ENCODE peak calls at places on chromosomes 5 and 9, in eight cellular contexts. V is uterus; D is IMR-90; U is Peyer's patch; O is stomach; J is body of pancreas; G is T-helper 17 cell; L is CD8-positive, alpha-beta T cell. Z is an unnamed sample.

GRCh38 chr9:69036319-69036718 is 767 bp downstream of the FXN start:
- DNase-seq in U (no peak), D (peak; percentile 13), V (no peak), G (no peak), O (no peak), L (no peak), J (peak; percentile 27), Z (no peak)

GRCh38 chr5:42745856-42746255 is 10.8 kb upstream of the CCDC152 start:
- DNase-seq in D (no peak), J (no peak), V (no peak), L (no peak), U (no peak), O (no peak), G (no peak), Z (no peak)

GRCh38 chr9:33315371-33315770 is 25.1 kb downstream of the NFX1 start:
- DNase-seq in J (no peak), U (no peak), G (no peak), O (no peak), D (no peak), V (no peak), L (no peak), Z (no peak)

GRCh38 chr9:89701221-89701798 is 96.5 kb downstream of the GADD45G start:
- DNase-seq in U (no peak), O (no peak), L (peak; percentile 21), G (peak; percentile 61), V (no peak), D (no peak), J (no peak), Z (no peak)

GRCh38 chr5:78922879-78923621 is 62.1 kb downstream of the ARSB start:
- DNase-seq in V (no peak), U (no peak), L (no peak), D (no peak), G (no peak), O (peak; percentile 38), J (no peak), Z (no peak)

GRCh38 chr5:95861221-95861857 is 38.8 kb upstream of the GLRX start:
- DNase-seq in U (no peak), G (no peak), V (peak; percentile 48), D (peak; percentile 100), J (peak; percentile 52), L (no peak), O (peak; percentile 65), Z (peak; percentile 68)

GRCh38 chr5:15687401-15687800 is 187.4 kb downstream of the FBXL7 start:
- DNase-seq in U (no peak), O (no peak), G (no peak), V (no peak), L (no peak), J (no peak), D (no peak), Z (no peak)

GRCh38 chr9:87699835-87700234 is 26.1 kb upstream of the CTSL start:
- DNase-seq in D (no peak), O (no peak), U (no peak), V (no peak), G (no peak), J (no peak), L (no peak), Z (no peak)

DNA sequence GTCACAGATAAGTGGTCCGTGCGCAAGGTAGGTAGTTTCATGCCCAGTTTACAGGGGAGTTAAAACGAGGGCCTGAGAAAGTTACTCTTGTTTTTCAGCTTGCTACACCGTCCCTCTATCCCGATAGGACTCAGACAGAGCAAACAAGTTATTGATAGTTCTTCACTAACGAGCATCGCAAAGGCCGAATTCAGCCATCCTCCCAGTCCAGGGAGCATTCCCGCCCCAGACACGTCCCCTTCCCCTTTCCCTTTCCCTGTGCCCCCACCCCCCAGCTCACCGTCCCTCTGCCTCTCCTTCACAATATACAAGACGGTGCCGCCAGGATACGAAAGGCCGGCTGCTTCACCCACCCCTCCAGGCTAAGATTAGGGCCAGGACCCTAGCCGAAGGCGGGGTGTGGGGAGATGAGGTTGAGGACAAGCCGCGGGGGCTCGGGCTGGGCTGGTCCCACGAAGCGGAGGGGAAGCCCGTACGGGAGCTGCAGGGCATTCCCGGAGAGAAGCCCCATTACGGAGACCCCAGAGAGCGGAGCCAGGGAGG is 599 bp downstream of the KIAA1191 start:
- DNase-seq in O (no peak), U (no peak), G (no peak), J (peak; percentile 25), D (peak; percentile 4), V (no peak), L (no peak), Z (no peak)
- H3K9me3 ChIP-seq in O (no peaks in the 10 kb centered on the region), U (no peaks in the 10 kb centered on the region), G (no peaks in the 10 kb centered on the region), J (no peaks in the 10 kb centered on the region), D (no peaks in the 10 kb centered on the region), V (no peaks in the 10 kb centered on the region), L (no peaks in the 10 kb centered on the region), Z (no peaks in the 10 kb centered on the region)

GRCh38 chr5:179122411-179123108 is 62.4 kb downstream of the ZNF354C start:
- DNase-seq in D (no peak), G (no peak), J (no peak), O (peak; percentile 9), U (no peak), L (no peak), V (no peak), Z (no peak)
- H3K9me3 ChIP-seq in D (no peaks in the 10 kb centered on the region), G (no peaks in the 10 kb centered on the region), J (no peaks in the 10 kb centered on the region), O (peaks cover 3% of the 10 kb centered on the region), U (peaks cover 15% of the 10 kb centered on the region), L (no peaks in the 10 kb centered on the region), V (no peaks in the 10 kb centered on the region), Z (no peaks in the 10 kb centered on the region)

DNA sequence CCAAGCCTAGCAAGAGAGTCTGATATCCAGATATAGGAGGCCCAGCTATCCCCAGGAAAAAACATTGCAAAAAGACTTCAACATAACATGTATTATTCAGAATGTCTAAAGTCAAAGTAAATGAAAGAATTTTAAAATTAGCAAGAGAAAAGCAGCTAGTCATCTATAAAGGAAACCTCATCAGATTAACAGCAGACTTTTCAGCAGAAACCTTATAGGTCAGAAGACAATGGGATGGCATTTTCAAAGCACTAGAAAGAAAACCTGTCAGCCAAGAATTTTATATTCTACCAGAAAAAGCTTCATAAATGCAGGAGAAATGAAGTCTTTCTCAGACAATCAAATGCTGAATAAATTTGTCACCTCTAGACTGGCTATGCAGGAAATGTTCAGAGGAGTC is 9.9 kb downstream of the OR1L3 start:
- DNase-seq in L (no peak), V (no peak), U (no peak), D (no peak), O (no peak), J (no peak), G (no peak), Z (no peak)
- H3K9me3 ChIP-seq in L (no peaks in the 10 kb centered on the region), V (no peaks in the 10 kb centered on the region), U (peaks cover 8% of the 10 kb centered on the region), D (no peaks in the 10 kb centered on the region), O (no peaks in the 10 kb centered on the region), J (peaks cover 6% of the 10 kb centered on the region), G (peaks cover 3% of the 10 kb centered on the region), Z (no peaks in the 10 kb centered on the region)

DNA sequence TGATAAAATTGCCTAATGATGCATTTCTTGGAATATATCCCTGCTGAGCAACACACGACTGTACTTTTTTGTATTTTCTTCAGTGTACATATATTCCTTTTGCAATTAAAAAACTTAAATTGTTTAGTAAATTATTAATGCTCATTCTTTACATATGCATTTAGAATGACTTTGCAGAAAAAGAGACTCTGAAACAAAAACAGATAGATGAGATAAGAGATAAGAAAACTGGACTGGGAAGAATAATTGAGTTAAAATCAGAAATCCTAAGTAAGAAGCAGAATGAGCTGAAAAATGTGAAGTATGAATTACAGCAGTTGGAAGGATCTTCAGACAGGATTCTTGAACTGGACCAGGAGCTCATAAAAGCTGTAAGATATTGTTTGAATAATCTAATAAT is 32.7 kb downstream of the RAD50 start:
- DNase-seq in L (no peak), U (no peak), D (no peak), O (no peak), V (no peak), J (no peak), G (no peak), Z (no peak)
- H3K9me3 ChIP-seq in L (no peaks in the 10 kb centered on the region), U (no peaks in the 10 kb centered on the region), D (no peaks in the 10 kb centered on the region), O (no peaks in the 10 kb centered on the region), V (no peaks in the 10 kb centered on the region), J (no peaks in the 10 kb centered on the region), G (no peaks in the 10 kb centered on the region), Z (no peaks in the 10 kb centered on the region)

DNA sequence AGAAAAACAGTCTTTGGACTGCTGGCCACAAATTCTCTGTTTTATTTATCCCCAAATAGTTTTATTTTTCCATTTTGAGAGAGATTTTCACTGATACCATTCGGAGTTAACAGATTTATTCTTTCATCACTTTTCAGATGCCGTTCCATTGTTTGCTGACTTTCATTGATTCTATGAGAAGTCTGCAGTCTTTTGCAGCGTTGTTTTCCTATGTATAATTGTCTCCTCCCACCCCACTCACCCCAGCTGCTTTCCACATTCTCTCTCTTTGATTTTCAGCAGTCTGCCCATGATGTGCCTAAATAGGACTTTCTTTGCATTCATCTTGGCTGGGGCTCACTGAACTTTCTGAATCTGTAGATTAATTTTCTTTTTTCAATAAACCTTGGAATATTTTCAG is 107.6 kb downstream of the C9orf50 start:
- DNase-seq in D (no peak), U (no peak), V (no peak), J (no peak), O (no peak), L (no peak), G (no peak), Z (no peak)
- H3K9me3 ChIP-seq in D (peaks cover 55% of the 10 kb centered on the region), U (peaks cover 13% of the 10 kb centered on the region), V (no peaks in the 10 kb centered on the region), J (peaks cover 13% of the 10 kb centered on the region), O (peaks cover 6% of the 10 kb centered on the region), L (peaks cover 4% of the 10 kb centered on the region), G (no peaks in the 10 kb centered on the region), Z (no peaks in the 10 kb centered on the region)

GRCh38 chr9:137947012-137947411 is 69.4 kb downstream of the CACNA1B start:
- DNase-seq in U (no peak), J (no peak), L (no peak), O (no peak), G (no peak), V (no peak), D (no peak), Z (no peak)
- H3K9me3 ChIP-seq in U (peaks cover 13% of the 10 kb centered on the region), J (peaks cover 4% of the 10 kb centered on the region), L (peaks cover 5% of the 10 kb centered on the region), O (peaks cover 4% of the 10 kb centered on the region), G (no peaks in the 10 kb centered on the region), V (no peaks in the 10 kb centered on the region), D (peaks cover 53% of the 10 kb centered on the region), Z (no peaks in the 10 kb centered on the region)

GRCh38 chr9:3517377-3518048 is 8.3 kb downstream of the RFX3 start:
- DNase-seq in U (no peak), L (no peak), G (no peak), D (no peak), J (no peak), O (no peak), V (no peak), Z (no peak)
- H3K9me3 ChIP-seq in U (no peaks in the 10 kb centered on the region), L (no peaks in the 10 kb centered on the region), G (no peaks in the 10 kb centered on the region), D (no peaks in the 10 kb centered on the region), J (no peaks in the 10 kb centered on the region), O (no peaks in the 10 kb centered on the region), V (no peaks in the 10 kb centered on the region), Z (no peaks in the 10 kb centered on the region)

DNA sequence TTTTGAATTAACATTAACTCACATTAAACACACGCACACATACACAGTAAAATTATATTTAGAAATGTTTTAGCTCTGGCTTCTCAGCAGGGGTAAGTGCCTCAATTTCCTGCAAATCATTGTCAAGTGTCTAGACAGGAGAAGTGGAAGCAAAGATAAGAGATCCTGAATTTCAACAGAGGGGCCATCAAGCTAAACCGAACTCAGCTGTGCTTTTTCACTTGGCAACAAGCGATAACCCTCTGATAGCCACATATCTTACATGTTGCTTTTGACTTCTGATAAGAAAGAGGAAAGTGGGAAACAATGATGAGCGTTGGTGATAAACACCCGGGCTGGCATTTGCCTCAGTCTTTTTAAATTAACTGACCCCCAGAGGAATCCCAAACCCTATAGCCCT is 79.7 kb upstream of the SPDL1 start:
- DNase-seq in J (no peak), L (no peak), V (no peak), D (no peak), G (no peak), U (no peak), O (no peak), Z (no peak)
- H3K9me3 ChIP-seq in J (no peaks in the 10 kb centered on the region), L (no peaks in the 10 kb centered on the region), V (no peaks in the 10 kb centered on the region), D (no peaks in the 10 kb centered on the region), G (peaks cover 3% of the 10 kb centered on the region), U (no peaks in the 10 kb centered on the region), O (no peaks in the 10 kb centered on the region), Z (no peaks in the 10 kb centered on the region)

GRCh38 chr9:135908334-135909204 is 1.2 kb upstream of the CAMSAP1 start:
- DNase-seq in V (no peak), J (peak; percentile 26), U (peak; percentile 46), D (no peak), L (no peak), G (no peak), O (no peak), Z (no peak)
- H3K9me3 ChIP-seq in V (peaks cover 4% of the 10 kb centered on the region), J (no peaks in the 10 kb centered on the region), U (peaks cover 1% of the 10 kb centered on the region), D (peaks cover 7% of the 10 kb centered on the region), L (no peaks in the 10 kb centered on the region), G (no peaks in the 10 kb centered on the region), O (no peaks in the 10 kb centered on the region), Z (no peaks in the 10 kb centered on the region)